ENCODE peak calls at places on chromosomes 7 and 10, in six cellular contexts. One of them, this sample, is unnamed.
A peak's percentile ranks its signal among the peaks of the same experiment; 100 is the strongest.

GRCh38 chr7:25369794-25370193 is 141.5 kb upstream of the NPVF start:
- DNase-seq in psoas muscle: peak; percentile 23
- DNase-seq in AG04450: no peak
- DNase-seq in hepatocyte: no peak
- DNase-seq in AG10803: no peak
- DNase-seq in astrocyte of the spinal cord: no peak
- DNase-seq in this sample: no peak

GRCh38 chr10:33955676-33956075 is 621.2 kb upstream of the NRP1 start:
- DNase-seq in AG04450: no peak
- DNase-seq in AG10803: no peak
- DNase-seq in psoas muscle: no peak
- DNase-seq in hepatocyte: no peak
- DNase-seq in astrocyte of the spinal cord: peak; percentile 58
- DNase-seq in this sample: no peak

GRCh38 chr10:93065675-93066543 is 5.3 kb downstream of the CYP26C1 start:
- DNase-seq in hepatocyte: no peak
- DNase-seq in psoas muscle: no peak
- DNase-seq in astrocyte of the spinal cord: no peak
- DNase-seq in AG04450: no peak
- DNase-seq in AG10803: no peak
- DNase-seq in this sample: no peak

GRCh38 chr7:133009853-133010252 is 72.0 kb downstream of the CHCHD3 start:
- DNase-seq in hepatocyte: no peak
- DNase-seq in AG10803: no peak
- DNase-seq in astrocyte of the spinal cord: no peak
- DNase-seq in AG04450: no peak
- DNase-seq in psoas muscle: no peak
- DNase-seq in this sample: no peak

GRCh38 chr7:74002474-74003017 is 25.4 kb upstream of the ELN start:
- DNase-seq in astrocyte of the spinal cord: peak; percentile 78
- DNase-seq in psoas muscle: no peak
- DNase-seq in hepatocyte: no peak
- DNase-seq in AG10803: peak; percentile 84
- DNase-seq in AG04450: peak; percentile 68
- DNase-seq in this sample: peak; percentile 39

GRCh38 chr7:127776776-127777390 is 124.9 kb downstream of the SND1 start:
- DNase-seq in AG10803: peak; percentile 95
- DNase-seq in AG04450: peak; percentile 37
- DNase-seq in astrocyte of the spinal cord: peak; percentile 81
- DNase-seq in psoas muscle: no peak
- DNase-seq in hepatocyte: no peak
- DNase-seq in this sample: peak; percentile 66

GRCh38 chr7:42692609-42693008 is 219.3 kb downstream of the C7orf25 start:
- DNase-seq in hepatocyte: peak; percentile 45
- DNase-seq in AG04450: no peak
- DNase-seq in AG10803: peak; percentile 35
- DNase-seq in astrocyte of the spinal cord: peak; percentile 41
- DNase-seq in psoas muscle: no peak
- DNase-seq in this sample: peak; percentile 2

GRCh38 chr7:9870674-9871073 is 1103.0 kb upstream of the PHF14 start:
- DNase-seq in AG10803: no peak
- DNase-seq in AG04450: no peak
- DNase-seq in hepatocyte: no peak
- DNase-seq in psoas muscle: no peak
- DNase-seq in astrocyte of the spinal cord: no peak
- DNase-seq in this sample: no peak

GRCh38 chr7:129569811-129570215 is 41.7 kb upstream of the NRF1 start:
- DNase-seq in psoas muscle: no peak
- DNase-seq in astrocyte of the spinal cord: peak; percentile 88
- DNase-seq in AG10803: peak; percentile 92
- DNase-seq in AG04450: peak; percentile 46
- DNase-seq in hepatocyte: peak; percentile 75
- DNase-seq in this sample: peak; percentile 70

GRCh38 chr10:6473430-6473829 is 106.6 kb downstream of the PRKCQ start:
- DNase-seq in AG04450: no peak
- DNase-seq in hepatocyte: no peak
- DNase-seq in astrocyte of the spinal cord: no peak
- DNase-seq in AG10803: no peak
- DNase-seq in psoas muscle: no peak
- DNase-seq in this sample: no peak

GRCh38 chr10:98374176-98374969 is 40.6 kb downstream of the PYROXD2 start:
- DNase-seq in hepatocyte: no peak
- DNase-seq in astrocyte of the spinal cord: peak; percentile 68
- DNase-seq in AG04450: peak; percentile 44
- DNase-seq in AG10803: peak; percentile 51
- DNase-seq in psoas muscle: no peak
- DNase-seq in this sample: peak; percentile 20

GRCh38 chr10:23453465-23453864 is 14.6 kb downstream of the OTUD1 start:
- DNase-seq in hepatocyte: no peak
- DNase-seq in AG04450: no peak
- DNase-seq in AG10803: no peak
- DNase-seq in psoas muscle: no peak
- DNase-seq in astrocyte of the spinal cord: no peak
- DNase-seq in this sample: no peak

GRCh38 chr7:26151096-26151495 is 902 bp upstream of the NFE2L3 start:
- DNase-seq in AG04450: no peak
- DNase-seq in AG10803: no peak
- DNase-seq in hepatocyte: no peak
- DNase-seq in astrocyte of the spinal cord: no peak
- DNase-seq in psoas muscle: no peak
- DNase-seq in this sample: no peak

GRCh38 chr7:52147240-52147639 is 830.6 kb upstream of the COBL start:
- DNase-seq in astrocyte of the spinal cord: no peak
- DNase-seq in AG04450: no peak
- DNase-seq in hepatocyte: peak; percentile 39
- DNase-seq in psoas muscle: no peak
- DNase-seq in AG10803: no peak
- DNase-seq in this sample: no peak

GRCh38 chr10:97714401-97715258 is 1.1 kb downstream of the MARVELD1 start:
- DNase-seq in hepatocyte: peak; percentile 87
- DNase-seq in AG10803: peak; percentile 86
- DNase-seq in astrocyte of the spinal cord: peak; percentile 72
- DNase-seq in AG04450: no peak
- DNase-seq in psoas muscle: peak; percentile 78
- DNase-seq in this sample: no peak

GRCh38 chr10:76285012-76285411 is 853.6 kb downstream of the LRMDA start:
- DNase-seq in psoas muscle: no peak
- DNase-seq in AG10803: peak; percentile 91
- DNase-seq in AG04450: peak; percentile 45
- DNase-seq in hepatocyte: no peak
- DNase-seq in astrocyte of the spinal cord: peak; percentile 79
- DNase-seq in this sample: peak; percentile 67

GRCh38 chr10:126663880-126664279 is 6.6 kb downstream of the C10orf90 start:
- DNase-seq in AG10803: peak; percentile 77
- DNase-seq in psoas muscle: no peak
- DNase-seq in AG04450: no peak
- DNase-seq in astrocyte of the spinal cord: peak; percentile 78
- DNase-seq in hepatocyte: no peak
- DNase-seq in this sample: peak; percentile 41

GRCh38 chr7:134637934-134638719 is 8.5 kb upstream of the BPGM start:
- DNase-seq in astrocyte of the spinal cord: no peak
- DNase-seq in AG10803: no peak
- DNase-seq in hepatocyte: no peak
- DNase-seq in psoas muscle: no peak
- DNase-seq in AG04450: no peak
- DNase-seq in this sample: no peak

GRCh38 chr7:28953628-28954027 is 4.5 kb downstream of the TRIL start:
- DNase-seq in AG04450: no peak
- DNase-seq in astrocyte of the spinal cord: peak; percentile 59
- DNase-seq in AG10803: no peak
- DNase-seq in hepatocyte: no peak
- DNase-seq in psoas muscle: no peak
- DNase-seq in this sample: no peak

GRCh38 chr7:69399038-69399800 is 199.1 kb upstream of the AUTS2 start:
- DNase-seq in hepatocyte: no peak
- DNase-seq in AG04450: no peak
- DNase-seq in AG10803: peak; percentile 63
- DNase-seq in psoas muscle: no peak
- DNase-seq in astrocyte of the spinal cord: peak; percentile 37
- DNase-seq in this sample: peak; percentile 3

GRCh38 chr10:80504158-80504811 is 33.4 kb upstream of the SH2D4B start:
- DNase-seq in hepatocyte: peak; percentile 72
- DNase-seq in astrocyte of the spinal cord: no peak
- DNase-seq in psoas muscle: no peak
- DNase-seq in AG04450: no peak
- DNase-seq in AG10803: no peak
- DNase-seq in this sample: no peak

GRCh38 chr10:114405011-114405350 is 679 bp upstream of the AFAP1L2 start:
- DNase-seq in psoas muscle: no peak
- DNase-seq in astrocyte of the spinal cord: no peak
- DNase-seq in hepatocyte: no peak
- DNase-seq in AG04450: no peak
- DNase-seq in AG10803: no peak
- DNase-seq in this sample: no peak

GRCh38 chr10:46992794-46993552 is 81.7 kb downstream of the PTPN20 start:
- DNase-seq in AG10803: peak; percentile 70
- DNase-seq in AG04450: no peak
- DNase-seq in hepatocyte: peak; percentile 18
- DNase-seq in psoas muscle: peak; percentile 34
- DNase-seq in astrocyte of the spinal cord: peak; percentile 47
- DNase-seq in this sample: peak; percentile 13

GRCh38 chr7:66804001-66804400 is 63.5 kb downstream of the RABGEF1 start:
- DNase-seq in astrocyte of the spinal cord: peak; percentile 13
- DNase-seq in hepatocyte: no peak
- DNase-seq in psoas muscle: no peak
- DNase-seq in AG04450: no peak
- DNase-seq in AG10803: peak; percentile 45
- DNase-seq in this sample: no peak

GRCh38 chr10:13439313-13439712 is 89.5 kb downstream of the BEND7 start:
- DNase-seq in hepatocyte: no peak
- DNase-seq in AG10803: no peak
- DNase-seq in astrocyte of the spinal cord: no peak
- DNase-seq in AG04450: no peak
- DNase-seq in psoas muscle: no peak
- DNase-seq in this sample: no peak
- H3K4me3 ChIP-seq in hepatocyte: no peak overlapping the region
- H3K4me3 ChIP-seq in AG10803: peak overlapping the region; percentile 38
- H3K4me3 ChIP-seq in astrocyte of the spinal cord: no peak overlapping the region
- H3K4me3 ChIP-seq in AG04450: no peak overlapping the region
- H3K4me3 ChIP-seq in psoas muscle: no peak overlapping the region
- H3K4me3 ChIP-seq in this sample: no peak overlapping the region

GRCh38 chr7:18241543-18242231 is 214.0 kb upstream of the PRPS1L1 start:
- DNase-seq in AG04450: no peak
- DNase-seq in AG10803: no peak
- DNase-seq in psoas muscle: no peak
- DNase-seq in astrocyte of the spinal cord: no peak
- DNase-seq in hepatocyte: no peak
- DNase-seq in this sample: no peak
- TF ChIP-seq CTCF in AG04450: no peak
- TF ChIP-seq CTCF in AG10803: no peak
- TF ChIP-seq CTCF in psoas muscle: no peak
- TF ChIP-seq CTCF in astrocyte of the spinal cord: no peak
- TF ChIP-seq CTCF in hepatocyte: no peak
- TF ChIP-seq CTCF in this sample: no peak

GRCh38 chr10:8049151-8049873 is 5.2 kb upstream of the GATA3 start:
- DNase-seq in psoas muscle: no peak
- DNase-seq in hepatocyte: peak; percentile 25
- DNase-seq in AG04450: no peak
- DNase-seq in AG10803: no peak
- DNase-seq in astrocyte of the spinal cord: no peak
- DNase-seq in this sample: no peak
- H3K4me3 ChIP-seq in psoas muscle: peak overlapping the region; percentile 65
- H3K4me3 ChIP-seq in hepatocyte: no peak overlapping the region
- H3K4me3 ChIP-seq in AG04450: no peak overlapping the region
- H3K4me3 ChIP-seq in AG10803: no peak overlapping the region
- H3K4me3 ChIP-seq in astrocyte of the spinal cord: no peak overlapping the region
- H3K4me3 ChIP-seq in this sample: peak overlapping the region; percentile 7

GRCh38 chr7:100604078-100604975 is 2.2 kb downstream of the PCOLCE start:
- DNase-seq in hepatocyte: peak; percentile 87
- DNase-seq in AG04450: no peak
- DNase-seq in psoas muscle: peak; percentile 77
- DNase-seq in astrocyte of the spinal cord: peak; percentile 84
- DNase-seq in AG10803: peak; percentile 53
- DNase-seq in this sample: no peak

GRCh38 chr7:100602889-100603696 is 930 bp downstream of the PCOLCE start:
- DNase-seq in AG04450: no peak
- DNase-seq in psoas muscle: peak; percentile 79
- DNase-seq in astrocyte of the spinal cord: peak; percentile 89
- DNase-seq in hepatocyte: peak; percentile 86
- DNase-seq in AG10803: peak; percentile 89
- DNase-seq in this sample: peak; percentile 62

GRCh38 chr7:100603697-100604077 is 1.5 kb downstream of the PCOLCE start:
- DNase-seq in astrocyte of the spinal cord: peak; percentile 43
- DNase-seq in AG04450: no peak
- DNase-seq in hepatocyte: no peak
- DNase-seq in AG10803: no peak
- DNase-seq in psoas muscle: no peak
- DNase-seq in this sample: no peak

GRCh38 chr7:100598425-100598824 is 3.7 kb upstream of the PCOLCE start:
- DNase-seq in psoas muscle: no peak
- DNase-seq in AG04450: no peak
- DNase-seq in astrocyte of the spinal cord: peak; percentile 32
- DNase-seq in AG10803: no peak
- DNase-seq in hepatocyte: no peak
- DNase-seq in this sample: no peak

GRCh38 chr7:100600222-100601038 is 1.7 kb upstream of the PCOLCE start:
- DNase-seq in psoas muscle: no peak
- DNase-seq in astrocyte of the spinal cord: no peak
- DNase-seq in AG04450: no peak
- DNase-seq in hepatocyte: no peak
- DNase-seq in AG10803: no peak
- DNase-seq in this sample: no peak
- TF ChIP-seq CTCF in psoas muscle: no peak
- TF ChIP-seq CTCF in astrocyte of the spinal cord: no peak
- TF ChIP-seq CTCF in AG04450: no peak
- TF ChIP-seq CTCF in hepatocyte: no peak
- TF ChIP-seq CTCF in AG10803: no peak
- TF ChIP-seq CTCF in this sample: no peak

GRCh38 chr7:49695971-49696370 is 77.5 kb upstream of the VWC2 start:
- DNase-seq in hepatocyte: no peak
- DNase-seq in AG10803: no peak
- DNase-seq in AG04450: no peak
- DNase-seq in astrocyte of the spinal cord: no peak
- DNase-seq in psoas muscle: no peak
- DNase-seq in this sample: no peak

GRCh38 chr7:49692516-49692915 is 80.9 kb upstream of the VWC2 start:
- DNase-seq in psoas muscle: no peak
- DNase-seq in hepatocyte: no peak
- DNase-seq in astrocyte of the spinal cord: no peak
- DNase-seq in AG10803: no peak
- DNase-seq in AG04450: no peak
- DNase-seq in this sample: no peak
- H3K4me3 ChIP-seq in psoas muscle: no peak overlapping the region
- H3K4me3 ChIP-seq in hepatocyte: no peak overlapping the region
- H3K4me3 ChIP-seq in astrocyte of the spinal cord: no peak overlapping the region
- H3K4me3 ChIP-seq in AG10803: no peak overlapping the region
- H3K4me3 ChIP-seq in AG04450: no peak overlapping the region
- H3K4me3 ChIP-seq in this sample: no peak overlapping the region

This sample was measured in AG09309.